ENCODE peak calls at places on chromosomes 1 and 21, in four cellular contexts. B, Z, Y and J are unnamed samples.

GRCh38 chr1:187051618-187052232 is 223.0 kb downstream of the PLA2G4A start:
- DNase-seq in B (peak), Z (peak), Y (no peak), J (no peak)

GRCh38 chr1:162822391-162823200 is 32.1 kb downstream of the HSD17B7 start:
- DNase-seq in B (peak), Z (peak), Y (peak), J (no peak)

GRCh38 chr1:16181887-16182719 is 26.2 kb upstream of the EPHA2 start:
- DNase-seq in B (peak), Z (peak), Y (peak), J (peak)

GRCh38 chr1:33433509-33434362 is 2.8 kb upstream of the PHC2 start:
- DNase-seq in B (no peak), Z (peak), Y (no peak), J (peak)

GRCh38 chr1:233440952-233441401 is 113.5 kb downstream of the MAP3K21 start:
- DNase-seq in B (peak), Z (peak), Y (peak), J (peak)

GRCh38 chr1:97680894-97681293 is 239.9 kb downstream of the DPYD start:
- DNase-seq in B (no peak), Z (no peak), Y (no peak), J (no peak)

GRCh38 chr1:232996143-232996542 is 45.7 kb downstream of the NTPCR start:
- DNase-seq in B (no peak), Z (no peak), Y (no peak), J (no peak)

GRCh38 chr1:198018529-198018928 is 101.4 kb downstream of the LHX9 start:
- DNase-seq in B (no peak), Z (peak), Y (no peak), J (peak)

GRCh38 chr1:113917400-113918082 is 11.6 kb upstream of the HIPK1 start:
- DNase-seq in B (no peak), Z (peak), Y (no peak), J (peak)

GRCh38 chr1:39729030-39729429 is 9.7 kb upstream of the PPIE start:
- DNase-seq in B (no peak), Z (peak), Y (no peak), J (no peak)

GRCh38 chr1:151990856-151991198 is 2.8 kb downstream of the S100A10 start:
- DNase-seq in B (no peak), Z (peak), Y (no peak), J (no peak)

GRCh38 chr1:96865731-96866684 is 144.4 kb downstream of the PTBP2 start:
- DNase-seq in B (no peak), Z (peak), Y (no peak), J (peak)

GRCh38 chr1:47618830-47619229 is 181.0 kb downstream of the FOXD2 start:
- DNase-seq in B (no peak), Z (peak), Y (no peak), J (peak)

GRCh38 chr1:93155335-93155734 is 24.9 kb downstream of the TMED5 start:
- DNase-seq in B (no peak), Z (peak), Y (no peak), J (no peak)

GRCh38 chr1:107195476-107195875 is 54.6 kb downstream of the NTNG1 start:
- DNase-seq in B (no peak), Z (no peak), Y (peak), J (no peak)

GRCh38 chr1:998905-999796 is 746 bp downstream of the HES4 start:
- DNase-seq in B (peak), Z (peak), Y (peak), J (peak)

GRCh38 chr1:203444077-203444683 is 31.4 kb upstream of the PRELP start:
- DNase-seq in B (no peak), Z (peak), Y (no peak), J (no peak)

GRCh38 chr1:40679165-40679953 is 12.1 kb upstream of the NFYC start:
- DNase-seq in B (no peak), Z (no peak), Y (no peak), J (no peak)

GRCh38 chr1:183209533-183210158 is 23.6 kb downstream of the LAMC2 start:
- DNase-seq in B (no peak), Z (peak), Y (no peak), J (peak)

GRCh38 chr1:41381691-41382530 is 20.7 kb downstream of the FOXO6 start:
- DNase-seq in B (peak), Z (peak), Y (no peak), J (no peak)

GRCh38 chr1:40802078-40803075 is 18.8 kb downstream of the KCNQ4 start:
- DNase-seq in B (peak), Z (peak), Y (peak), J (peak)

GRCh38 chr1:154881820-154882535 is 11.9 kb upstream of the KCNN3 start:
- DNase-seq in B (no peak), Z (no peak), Y (no peak), J (no peak)
- H3K9ac ChIP-seq in B (no peak), Z (no peak), Y (no peak), J (no peak)

GRCh38 chr1:54376085-54377039 is 29.8 kb downstream of the SSBP3 start:
- DNase-seq in B (no peak), Z (peak), Y (no peak), J (no peak)
- H3K9ac ChIP-seq in B (no peak), Z (no peak), Y (no peak), J (no peak)

DNA sequence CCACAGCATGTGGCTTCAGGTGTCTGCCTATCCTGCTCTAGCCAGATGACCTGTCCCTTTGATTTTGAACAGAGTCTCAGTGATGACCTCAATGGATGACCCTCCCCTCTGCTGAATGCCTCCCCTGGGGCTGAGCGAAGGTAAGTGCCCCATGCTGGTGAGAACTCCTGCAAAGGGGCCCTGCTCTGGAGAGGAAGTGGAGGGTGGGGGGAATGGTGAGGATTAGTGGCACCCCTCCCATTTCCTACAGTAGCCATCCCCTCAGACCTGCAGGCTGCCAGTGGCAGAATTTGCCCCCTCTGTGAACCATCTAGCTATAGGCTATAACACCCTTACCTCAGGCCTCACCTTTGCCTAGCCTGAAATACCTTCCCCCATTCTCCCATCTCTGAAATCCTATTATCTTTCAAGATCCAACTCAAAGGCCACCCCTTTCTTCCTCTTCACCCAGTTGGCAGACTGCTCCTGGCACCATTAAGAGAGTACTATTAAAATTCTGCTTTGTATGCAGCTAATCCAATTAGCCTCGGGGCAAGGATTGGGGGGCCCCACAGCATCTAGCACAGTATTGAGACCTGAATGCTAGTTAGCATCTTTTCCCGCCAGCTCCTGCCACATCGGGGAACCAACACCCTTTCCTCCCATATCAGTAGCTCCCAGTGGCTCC is 3.8 kb upstream of the PMVK start:
- DNase-seq in B (peak), Z (no peak), Y (no peak), J (no peak)
- H3K9ac ChIP-seq in B (no peak), Z (no peak), Y (no peak), J (no peak)

GRCh38 chr1:192600264-192600663 is 24.7 kb downstream of the RGS1 start:
- DNase-seq in B (no peak), Z (no peak), Y (no peak), J (no peak)

GRCh38 chr1:192598589-192598988 is 23.0 kb downstream of the RGS1 start:
- DNase-seq in B (no peak), Z (no peak), Y (no peak), J (no peak)

GRCh38 chr1:192592493-192592892 is 16.9 kb downstream of the RGS1 start:
- DNase-seq in B (no peak), Z (no peak), Y (no peak), J (no peak)

GRCh38 chr1:192592981-192593683 is 17.6 kb downstream of the RGS1 start:
- DNase-seq in B (no peak), Z (no peak), Y (no peak), J (no peak)

GRCh38 chr1:192595299-192595698 is 19.7 kb downstream of the RGS1 start:
- DNase-seq in B (no peak), Z (no peak), Y (no peak), J (no peak)
- H3K9ac ChIP-seq in B (no peak), Z (no peak), Y (no peak), J (no peak)

GRCh38 chr1:155835548-155835947 is 21.5 kb downstream of the GON4L start:
- DNase-seq in B (peak), Z (no peak), Y (no peak), J (no peak)

GRCh38 chr1:155833665-155834295 is 23.2 kb downstream of the GON4L start:
- DNase-seq in B (no peak), Z (no peak), Y (no peak), J (no peak)

GRCh38 chr1:155834296-155834926 is 22.6 kb downstream of the GON4L start:
- DNase-seq in B (peak), Z (no peak), Y (peak), J (peak)

GRCh38 chr1:155827450-155827849 is 29.6 kb downstream of the GON4L start:
- DNase-seq in B (no peak), Z (no peak), Y (no peak), J (no peak)

GRCh38 chr1:155831279-155831976 is 25.6 kb downstream of the GON4L start:
- DNase-seq in B (no peak), Z (no peak), Y (no peak), J (no peak)
- H3K9ac ChIP-seq in B (no peak), Z (no peak), Y (no peak), J (no peak)

GRCh38 chr1:9453375-9454093 is 85.7 kb upstream of the SLC25A33 start:
- DNase-seq in B (no peak), Z (no peak), Y (no peak), J (no peak)
- H3K9ac ChIP-seq in B (no peak), Z (no peak), Y (no peak), J (no peak)

GRCh38 chr1:160460214-160460642 is 59.9 kb downstream of the VANGL2 start:
- DNase-seq in B (no peak), Z (no peak), Y (no peak), J (no peak)

GRCh38 chr1:160465123-160465522 is 57.9 kb downstream of the SLAMF6 start:
- DNase-seq in B (no peak), Z (no peak), Y (no peak), J (no peak)

GRCh38 chr1:160459056-160459455 is 58.7 kb downstream of the VANGL2 start:
- DNase-seq in B (peak), Z (no peak), Y (no peak), J (peak)

GRCh38 chr1:160459687-160460086 is 59.3 kb downstream of the VANGL2 start:
- DNase-seq in B (no peak), Z (no peak), Y (no peak), J (no peak)

GRCh38 chr1:160460683-160461287 is 60.4 kb downstream of the VANGL2 start:
- DNase-seq in B (no peak), Z (no peak), Y (no peak), J (no peak)
- H3K9ac ChIP-seq in B (no peak), Z (no peak), Y (no peak), J (no peak)

GRCh38 chr21:45819478-45820170 is 161.9 kb upstream of the COL6A1 start:
- DNase-seq in B (no peak), Z (no peak), Y (no peak), J (no peak)
- H3K9ac ChIP-seq in B (no peak), Z (peak), Y (no peak), J (no peak)

DNA sequence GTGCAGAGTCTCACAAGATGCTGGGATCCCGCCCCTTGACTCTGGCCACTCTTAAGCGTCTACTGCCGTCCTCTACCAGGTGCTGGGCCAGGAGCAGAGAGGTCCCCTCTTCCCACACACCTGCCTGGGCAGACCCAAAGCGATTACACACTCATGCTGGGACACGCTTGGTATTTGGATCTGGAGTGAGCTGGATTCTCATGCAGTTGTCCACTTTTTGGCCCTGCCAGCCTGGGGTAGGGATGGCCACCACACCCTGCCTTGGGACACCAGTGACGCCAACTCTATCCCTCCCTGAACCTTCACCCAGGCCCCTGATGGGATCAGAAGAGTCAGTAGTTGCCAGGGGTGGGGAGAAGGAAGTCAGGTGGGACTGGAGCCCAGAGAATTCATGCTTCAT is 28.6 kb downstream of the ITPKB start:
- DNase-seq in B (no peak), Z (no peak), Y (no peak), J (no peak)
- H3K9ac ChIP-seq in B (no peak), Z (no peak), Y (no peak), J (no peak)

DNA sequence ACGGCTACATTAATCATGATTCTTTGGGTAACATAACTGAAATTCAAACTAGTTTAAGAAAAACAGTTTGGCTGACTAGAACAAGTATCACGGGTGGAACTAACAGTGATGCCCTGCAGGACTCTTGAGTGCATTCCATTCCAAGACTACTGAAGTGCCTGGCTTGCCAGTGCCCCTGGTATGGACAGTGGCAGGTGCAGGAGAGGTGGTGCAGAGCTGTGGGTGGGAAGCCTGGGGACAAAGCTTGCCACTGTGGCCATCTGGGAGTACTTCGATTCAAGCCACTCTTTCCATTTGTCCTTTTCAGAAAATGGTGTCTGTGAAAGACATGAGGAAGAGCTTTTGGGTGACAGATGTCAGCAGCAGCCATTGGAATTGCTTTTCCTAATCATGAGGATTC is 166.5 kb downstream of the RRAGC start:
- DNase-seq in B (no peak), Z (no peak), Y (no peak), J (no peak)
- H3K9ac ChIP-seq in B (no peak), Z (no peak), Y (no peak), J (no peak)